ENCODE peak calls at places on chromosomes 3 and 15, in seven cellular contexts. One of them, this sample, is unnamed.

GRCh38 chr15:97870771-97871170 is 89.7 kb upstream of the ARRDC4 start:
- DNase-seq in GM12892: no peak
- DNase-seq in SK-N-SH: no peak
- DNase-seq in K562: no peak
- DNase-seq in GM12878: no peak
- DNase-seq in HepG2: no peak
- DNase-seq in H1: no peak
- DNase-seq in this sample: no peak

GRCh38 chr15:75225951-75226732 is 24.5 kb downstream of the C15orf39 start:
- DNase-seq in GM12892: no peak
- DNase-seq in SK-N-SH: no peak
- DNase-seq in K562: no peak
- DNase-seq in GM12878: no peak
- DNase-seq in HepG2: no peak
- DNase-seq in H1: no peak
- DNase-seq in this sample: no peak

GRCh38 chr3:29261119-29261518 is 19.8 kb upstream of the RBMS3 start:
- DNase-seq in GM12892: no peak
- DNase-seq in SK-N-SH: no peak
- DNase-seq in K562: no peak
- DNase-seq in GM12878: no peak
- DNase-seq in HepG2: no peak
- DNase-seq in H1: no peak
- DNase-seq in this sample: no peak

GRCh38 chr3:100089802-100090668 is 24.3 kb downstream of the FILIP1L start:
- DNase-seq in GM12892: no peak
- DNase-seq in SK-N-SH: no peak
- DNase-seq in K562: peak
- DNase-seq in GM12878: no peak
- DNase-seq in HepG2: peak
- DNase-seq in H1: no peak
- DNase-seq in this sample: no peak

GRCh38 chr3:52128118-52128683 is 26.0 kb downstream of the POC1A start:
- DNase-seq in GM12892: no peak
- DNase-seq in SK-N-SH: peak
- DNase-seq in K562: peak
- DNase-seq in GM12878: no peak
- DNase-seq in HepG2: peak
- DNase-seq in H1: no peak
- DNase-seq in this sample: no peak

GRCh38 chr3:8303466-8303865 is 198.2 kb upstream of the LMCD1 start:
- DNase-seq in GM12892: no peak
- DNase-seq in SK-N-SH: no peak
- DNase-seq in K562: no peak
- DNase-seq in GM12878: no peak
- DNase-seq in HepG2: no peak
- DNase-seq in H1: no peak
- DNase-seq in this sample: no peak

GRCh38 chr15:88810449-88810848 is 7.2 kb downstream of the ACAN start:
- DNase-seq in GM12892: no peak
- DNase-seq in SK-N-SH: no peak
- DNase-seq in K562: no peak
- DNase-seq in GM12878: no peak
- DNase-seq in HepG2: no peak
- DNase-seq in H1: no peak
- DNase-seq in this sample: no peak

GRCh38 chr3:7695067-7695466 is 806.6 kb upstream of the LMCD1 start:
- DNase-seq in GM12892: no peak
- DNase-seq in SK-N-SH: no peak
- DNase-seq in K562: no peak
- DNase-seq in GM12878: no peak
- DNase-seq in HepG2: no peak
- DNase-seq in H1: no peak
- DNase-seq in this sample: no peak

GRCh38 chr3:194250104-194251002 is 100.8 kb downstream of the CPN2 start:
- DNase-seq in GM12892: no peak
- DNase-seq in SK-N-SH: peak
- DNase-seq in K562: no peak
- DNase-seq in GM12878: no peak
- DNase-seq in HepG2: no peak
- DNase-seq in H1: peak
- DNase-seq in this sample: no peak

GRCh38 chr15:41730543-41730942 is 43.7 kb upstream of the MAPKBP1 start:
- DNase-seq in GM12892: no peak
- DNase-seq in SK-N-SH: no peak
- DNase-seq in K562: no peak
- DNase-seq in GM12878: no peak
- DNase-seq in HepG2: no peak
- DNase-seq in H1: no peak
- DNase-seq in this sample: peak

GRCh38 chr15:33013827-33014445 is 180.6 kb downstream of the FMN1 start:
- DNase-seq in GM12892: no peak
- DNase-seq in SK-N-SH: no peak
- DNase-seq in K562: no peak
- DNase-seq in GM12878: no peak
- DNase-seq in HepG2: no peak
- DNase-seq in H1: no peak
- DNase-seq in this sample: no peak

GRCh38 chr3:71647751-71648150 is 64.2 kb upstream of the FOXP1 start:
- DNase-seq in GM12892: no peak
- DNase-seq in SK-N-SH: no peak
- DNase-seq in K562: no peak
- DNase-seq in GM12878: no peak
- DNase-seq in HepG2: no peak
- DNase-seq in H1: no peak
- DNase-seq in this sample: no peak

GRCh38 chr3:139098391-139098790 is 53.7 kb upstream of the PRR23C start:
- DNase-seq in GM12892: no peak
- DNase-seq in SK-N-SH: no peak
- DNase-seq in K562: no peak
- DNase-seq in GM12878: no peak
- DNase-seq in HepG2: no peak
- DNase-seq in H1: no peak
- DNase-seq in this sample: no peak

GRCh38 chr15:60124460-60125070 is 120.5 kb downstream of the FOXB1 start:
- DNase-seq in GM12892: no peak
- DNase-seq in SK-N-SH: no peak
- DNase-seq in K562: no peak
- DNase-seq in GM12878: no peak
- DNase-seq in HepG2: no peak
- DNase-seq in H1: no peak
- DNase-seq in this sample: no peak

GRCh38 chr3:89179355-89179997 is 72.1 kb downstream of the EPHA3 start:
- DNase-seq in GM12892: no peak
- DNase-seq in SK-N-SH: no peak
- DNase-seq in K562: no peak
- DNase-seq in GM12878: peak
- DNase-seq in HepG2: no peak
- DNase-seq in H1: no peak
- DNase-seq in this sample: no peak

GRCh38 chr3:19825175-19825574 is 108.8 kb downstream of the EFHB start:
- DNase-seq in GM12892: no peak
- DNase-seq in SK-N-SH: no peak
- DNase-seq in K562: no peak
- DNase-seq in GM12878: no peak
- DNase-seq in HepG2: no peak
- DNase-seq in H1: no peak
- DNase-seq in this sample: no peak

GRCh38 chr3:188123170-188123920 is 30.6 kb upstream of the LPP start:
- DNase-seq in GM12892: no peak
- DNase-seq in SK-N-SH: no peak
- DNase-seq in K562: no peak
- DNase-seq in GM12878: no peak
- DNase-seq in HepG2: peak
- DNase-seq in H1: no peak
- DNase-seq in this sample: no peak

GRCh38 chr15:69660658-69661405 is 208.2 kb downstream of the RPLP1 start:
- DNase-seq in GM12892: no peak
- DNase-seq in SK-N-SH: no peak
- DNase-seq in K562: no peak
- DNase-seq in GM12878: no peak
- DNase-seq in HepG2: no peak
- DNase-seq in H1: no peak
- DNase-seq in this sample: no peak

GRCh38 chr3:193851941-193852674 is 259.1 kb downstream of the OPA1 start:
- DNase-seq in GM12892: no peak
- DNase-seq in SK-N-SH: no peak
- DNase-seq in K562: no peak
- DNase-seq in GM12878: no peak
- DNase-seq in HepG2: no peak
- DNase-seq in H1: peak
- DNase-seq in this sample: no peak

GRCh38 chr3:164401923-164402322 is 676.4 kb downstream of the SI start:
- DNase-seq in GM12892: no peak
- DNase-seq in SK-N-SH: no peak
- DNase-seq in K562: no peak
- DNase-seq in GM12878: no peak
- DNase-seq in HepG2: no peak
- DNase-seq in H1: no peak
- DNase-seq in this sample: no peak
- TF ChIP-seq TAF1 in GM12892: no peak
- TF ChIP-seq TAF1 in SK-N-SH: no peak
- TF ChIP-seq TAF1 in K562: no peak
- TF ChIP-seq TAF1 in GM12878: no peak
- TF ChIP-seq TAF1 in HepG2: no peak
- TF ChIP-seq TAF1 in H1: no peak
- TF ChIP-seq TAF1 in this sample: no peak

GRCh38 chr3:33581666-33582065 is 136.4 kb downstream of the CLASP2 start:
- DNase-seq in GM12892: no peak
- DNase-seq in SK-N-SH: no peak
- DNase-seq in K562: no peak
- DNase-seq in GM12878: no peak
- DNase-seq in HepG2: no peak
- DNase-seq in H1: no peak
- DNase-seq in this sample: no peak
- TF ChIP-seq POLR2AphosphoS5 in GM12892: no peak
- TF ChIP-seq POLR2AphosphoS5 in SK-N-SH: no peak
- TF ChIP-seq POLR2AphosphoS5 in K562: no peak
- TF ChIP-seq POLR2AphosphoS5 in GM12878: no peak
- TF ChIP-seq POLR2AphosphoS5 in HepG2: no peak
- TF ChIP-seq POLR2AphosphoS5 in H1: no peak
- TF ChIP-seq POLR2AphosphoS5 in this sample: no peak

GRCh38 chr15:58761010-58761388 is 10.1 kb upstream of the MINDY2 start:
- DNase-seq in GM12892: no peak
- DNase-seq in SK-N-SH: no peak
- DNase-seq in K562: no peak
- DNase-seq in GM12878: no peak
- DNase-seq in HepG2: no peak
- DNase-seq in H1: no peak
- DNase-seq in this sample: no peak

GRCh38 chr15:58762285-58762684 is 8.8 kb upstream of the MINDY2 start:
- DNase-seq in GM12892: no peak
- DNase-seq in SK-N-SH: no peak
- DNase-seq in K562: no peak
- DNase-seq in GM12878: no peak
- DNase-seq in HepG2: no peak
- DNase-seq in H1: no peak
- DNase-seq in this sample: no peak

GRCh38 chr15:58758141-58758540 is 8.6 kb upstream of the ADAM10 start:
- DNase-seq in GM12892: no peak
- DNase-seq in SK-N-SH: peak
- DNase-seq in K562: peak
- DNase-seq in GM12878: no peak
- DNase-seq in HepG2: no peak
- DNase-seq in H1: no peak
- DNase-seq in this sample: no peak

GRCh38 chr15:58762731-58763130 is 8.4 kb upstream of the MINDY2 start:
- DNase-seq in GM12892: no peak
- DNase-seq in SK-N-SH: no peak
- DNase-seq in K562: no peak
- DNase-seq in GM12878: no peak
- DNase-seq in HepG2: no peak
- DNase-seq in H1: no peak
- DNase-seq in this sample: no peak

GRCh38 chr15:58760385-58761009 is 10.6 kb upstream of the MINDY2 start:
- DNase-seq in GM12892: no peak
- DNase-seq in SK-N-SH: no peak
- DNase-seq in K562: no peak
- DNase-seq in GM12878: no peak
- DNase-seq in HepG2: no peak
- DNase-seq in H1: no peak
- DNase-seq in this sample: no peak
- TF ChIP-seq TAF1 in GM12892: no peak
- TF ChIP-seq TAF1 in SK-N-SH: no peak
- TF ChIP-seq TAF1 in K562: no peak
- TF ChIP-seq TAF1 in GM12878: no peak
- TF ChIP-seq TAF1 in HepG2: no peak
- TF ChIP-seq TAF1 in H1: no peak
- TF ChIP-seq TAF1 in this sample: no peak

GRCh38 chr3:13894096-13894811 is 14.4 kb upstream of the WNT7A start:
- DNase-seq in GM12892: no peak
- DNase-seq in SK-N-SH: no peak
- DNase-seq in K562: no peak
- DNase-seq in GM12878: no peak
- DNase-seq in HepG2: no peak
- DNase-seq in H1: no peak
- DNase-seq in this sample: no peak

GRCh38 chr3:13892304-13892703 is 12.4 kb upstream of the WNT7A start:
- DNase-seq in GM12892: no peak
- DNase-seq in SK-N-SH: no peak
- DNase-seq in K562: no peak
- DNase-seq in GM12878: no peak
- DNase-seq in HepG2: no peak
- DNase-seq in H1: no peak
- DNase-seq in this sample: no peak

GRCh38 chr3:13895155-13896105 is 15.6 kb upstream of the WNT7A start:
- DNase-seq in GM12892: peak
- DNase-seq in SK-N-SH: peak
- DNase-seq in K562: peak
- DNase-seq in GM12878: peak
- DNase-seq in HepG2: peak
- DNase-seq in H1: peak
- DNase-seq in this sample: peak

GRCh38 chr3:13894812-13895154 is 14.9 kb upstream of the WNT7A start:
- DNase-seq in GM12892: no peak
- DNase-seq in SK-N-SH: no peak
- DNase-seq in K562: no peak
- DNase-seq in GM12878: no peak
- DNase-seq in HepG2: no peak
- DNase-seq in H1: no peak
- DNase-seq in this sample: no peak

DNA sequence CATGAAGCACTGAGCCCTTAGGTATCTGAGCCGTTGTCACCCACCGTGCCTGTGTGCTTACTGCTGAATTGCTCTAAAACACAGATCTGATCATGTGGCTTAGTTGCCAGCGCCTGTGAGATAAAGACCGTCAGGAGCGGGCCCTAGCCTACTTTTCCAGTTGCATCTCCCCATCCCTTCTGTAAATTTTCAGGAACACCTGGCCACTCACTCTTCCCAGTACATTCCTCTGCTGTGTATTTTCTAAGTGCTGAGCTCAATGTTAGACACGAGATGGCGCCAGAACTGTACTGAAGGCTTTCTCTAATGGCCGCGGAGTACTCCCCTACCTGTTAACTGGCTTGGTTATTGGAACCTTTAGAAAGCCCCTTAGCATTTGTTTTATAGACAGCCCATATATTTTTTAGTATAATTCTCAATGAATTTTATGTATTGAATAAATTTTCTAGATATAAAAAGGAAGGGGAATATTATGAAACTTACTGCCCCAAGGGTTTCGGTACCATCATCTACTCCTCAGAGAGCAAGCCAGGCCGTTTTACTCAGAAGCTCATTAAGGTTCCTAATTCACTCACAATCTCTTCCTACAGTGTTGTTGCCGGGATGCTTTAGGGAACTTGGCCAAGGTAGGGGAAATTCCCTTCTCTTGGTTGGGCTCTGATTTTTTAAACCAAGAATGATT is 16.7 kb upstream of the WNT7A start:
- DNase-seq in GM12892: no peak
- DNase-seq in SK-N-SH: peak
- DNase-seq in K562: peak
- DNase-seq in GM12878: peak
- DNase-seq in HepG2: peak
- DNase-seq in H1: peak
- DNase-seq in this sample: no peak
- TF ChIP-seq POLR2AphosphoS5 in GM12892: no peak
- TF ChIP-seq POLR2AphosphoS5 in SK-N-SH: no peak
- TF ChIP-seq POLR2AphosphoS5 in K562: no peak
- TF ChIP-seq POLR2AphosphoS5 in GM12878: no peak
- TF ChIP-seq POLR2AphosphoS5 in HepG2: no peak
- TF ChIP-seq POLR2AphosphoS5 in H1: no peak
- TF ChIP-seq POLR2AphosphoS5 in this sample: no peak

This sample was measured in GM12891.